ENCODE peak calls at places on chromosomes 4 and X, in ten cellular contexts. One of them, this sample, is unnamed.
A peak's percentile ranks its signal among the peaks of the same experiment; 100 is the strongest.

GRCh38 chr4:1693131-1693896 is 9.2 kb upstream of the FAM53A start:
- DNase-seq in ovary: peak; percentile 76
- DNase-seq in cardiac muscle cell: peak; percentile 84
- DNase-seq in HFF-Myc: peak; percentile 55
- DNase-seq in upper lobe of right lung: peak; percentile 87
- DNase-seq in osteocyte: no peak
- DNase-seq in brain microvascular endothelial cell: peak; percentile 38
- DNase-seq in left ventricle myocardium inferior: peak; percentile 58
- DNase-seq in endothelial cell of umbilical vein: peak; percentile 78
- DNase-seq in fibroblast of mammary gland: peak; percentile 72
- DNase-seq in this sample: peak; percentile 92

GRCh38 chr4:83961575-83961974 is 425.7 kb downstream of the GPAT3 start:
- DNase-seq in upper lobe of right lung: no peak
- DNase-seq in endothelial cell of umbilical vein: no peak
- DNase-seq in left ventricle myocardium inferior: no peak
- DNase-seq in fibroblast of mammary gland: peak; percentile 21
- DNase-seq in HFF-Myc: no peak
- DNase-seq in ovary: no peak
- DNase-seq in cardiac muscle cell: no peak
- DNase-seq in brain microvascular endothelial cell: peak; percentile 31
- DNase-seq in osteocyte: no peak
- DNase-seq in this sample: peak; percentile 52

GRCh38 chr4:41258783-41259182 is 2.1 kb downstream of the UCHL1 start:
- DNase-seq in fibroblast of mammary gland: peak; percentile 81
- DNase-seq in left ventricle myocardium inferior: no peak
- DNase-seq in cardiac muscle cell: peak; percentile 39
- DNase-seq in osteocyte: no peak
- DNase-seq in HFF-Myc: peak; percentile 33
- DNase-seq in upper lobe of right lung: no peak
- DNase-seq in ovary: peak; percentile 42
- DNase-seq in endothelial cell of umbilical vein: peak; percentile 70
- DNase-seq in brain microvascular endothelial cell: peak; percentile 69
- DNase-seq in this sample: peak; percentile 87

GRCh38 chrX:46330513-46330912 is 214.7 kb downstream of the ZNF674 start:
- DNase-seq in osteocyte: no peak
- DNase-seq in cardiac muscle cell: no peak
- DNase-seq in ovary: no peak
- DNase-seq in upper lobe of right lung: no peak
- DNase-seq in endothelial cell of umbilical vein: no peak
- DNase-seq in brain microvascular endothelial cell: no peak
- DNase-seq in fibroblast of mammary gland: no peak
- DNase-seq in HFF-Myc: no peak
- DNase-seq in left ventricle myocardium inferior: no peak
- DNase-seq in this sample: no peak

GRCh38 chr4:75892508-75892907 is 9.7 kb downstream of the PPEF2 start:
- DNase-seq in cardiac muscle cell: no peak
- DNase-seq in endothelial cell of umbilical vein: no peak
- DNase-seq in osteocyte: no peak
- DNase-seq in ovary: no peak
- DNase-seq in left ventricle myocardium inferior: no peak
- DNase-seq in upper lobe of right lung: no peak
- DNase-seq in HFF-Myc: no peak
- DNase-seq in fibroblast of mammary gland: no peak
- DNase-seq in brain microvascular endothelial cell: no peak
- DNase-seq in this sample: no peak

GRCh38 chrX:46912673-46913491 is 661 bp downstream of the JADE3 start:
- DNase-seq in fibroblast of mammary gland: peak; percentile 26
- DNase-seq in upper lobe of right lung: peak; percentile 79
- DNase-seq in cardiac muscle cell: peak; percentile 65
- DNase-seq in ovary: peak; percentile 63
- DNase-seq in left ventricle myocardium inferior: peak; percentile 25
- DNase-seq in brain microvascular endothelial cell: peak; percentile 24
- DNase-seq in HFF-Myc: no peak
- DNase-seq in osteocyte: peak; percentile 86
- DNase-seq in endothelial cell of umbilical vein: peak; percentile 40
- DNase-seq in this sample: peak; percentile 19

GRCh38 chr4:65508169-65508568 is 162.1 kb downstream of the EPHA5 start:
- DNase-seq in HFF-Myc: no peak
- DNase-seq in brain microvascular endothelial cell: peak; percentile 62
- DNase-seq in endothelial cell of umbilical vein: peak; percentile 90
- DNase-seq in left ventricle myocardium inferior: no peak
- DNase-seq in upper lobe of right lung: no peak
- DNase-seq in ovary: no peak
- DNase-seq in cardiac muscle cell: no peak
- DNase-seq in osteocyte: no peak
- DNase-seq in fibroblast of mammary gland: peak; percentile 67
- DNase-seq in this sample: peak; percentile 78

GRCh38 chrX:153903991-153904957 is at the start of gene AVPR2:
- DNase-seq in left ventricle myocardium inferior: peak; percentile 36
- DNase-seq in ovary: no peak
- DNase-seq in endothelial cell of umbilical vein: no peak
- DNase-seq in upper lobe of right lung: no peak
- DNase-seq in fibroblast of mammary gland: no peak
- DNase-seq in cardiac muscle cell: no peak
- DNase-seq in osteocyte: no peak
- DNase-seq in brain microvascular endothelial cell: no peak
- DNase-seq in HFF-Myc: no peak
- DNase-seq in this sample: no peak

GRCh38 chr4:81256059-81256635 is 41.1 kb upstream of the PRKG2 start:
- DNase-seq in osteocyte: no peak
- DNase-seq in ovary: no peak
- DNase-seq in left ventricle myocardium inferior: no peak
- DNase-seq in endothelial cell of umbilical vein: no peak
- DNase-seq in brain microvascular endothelial cell: no peak
- DNase-seq in upper lobe of right lung: no peak
- DNase-seq in fibroblast of mammary gland: peak; percentile 1
- DNase-seq in HFF-Myc: no peak
- DNase-seq in cardiac muscle cell: no peak
- DNase-seq in this sample: no peak

GRCh38 chr4:81257841-81258240 is 42.8 kb upstream of the PRKG2 start:
- DNase-seq in cardiac muscle cell: no peak
- DNase-seq in endothelial cell of umbilical vein: no peak
- DNase-seq in HFF-Myc: no peak
- DNase-seq in left ventricle myocardium inferior: no peak
- DNase-seq in upper lobe of right lung: no peak
- DNase-seq in ovary: no peak
- DNase-seq in brain microvascular endothelial cell: no peak
- DNase-seq in osteocyte: no peak
- DNase-seq in fibroblast of mammary gland: no peak
- DNase-seq in this sample: no peak

GRCh38 chr4:81257021-81257420 is 42.0 kb upstream of the PRKG2 start:
- DNase-seq in cardiac muscle cell: no peak
- DNase-seq in fibroblast of mammary gland: peak; percentile 65
- DNase-seq in endothelial cell of umbilical vein: no peak
- DNase-seq in upper lobe of right lung: no peak
- DNase-seq in HFF-Myc: no peak
- DNase-seq in brain microvascular endothelial cell: peak; percentile 50
- DNase-seq in left ventricle myocardium inferior: no peak
- DNase-seq in ovary: no peak
- DNase-seq in osteocyte: no peak
- DNase-seq in this sample: peak; percentile 81

GRCh38 chr4:81259151-81259550 is 44.1 kb upstream of the PRKG2 start:
- DNase-seq in osteocyte: no peak
- DNase-seq in upper lobe of right lung: no peak
- DNase-seq in HFF-Myc: no peak
- DNase-seq in brain microvascular endothelial cell: no peak
- DNase-seq in fibroblast of mammary gland: no peak
- DNase-seq in ovary: no peak
- DNase-seq in left ventricle myocardium inferior: no peak
- DNase-seq in endothelial cell of umbilical vein: no peak
- DNase-seq in cardiac muscle cell: no peak
- DNase-seq in this sample: no peak

DNA sequence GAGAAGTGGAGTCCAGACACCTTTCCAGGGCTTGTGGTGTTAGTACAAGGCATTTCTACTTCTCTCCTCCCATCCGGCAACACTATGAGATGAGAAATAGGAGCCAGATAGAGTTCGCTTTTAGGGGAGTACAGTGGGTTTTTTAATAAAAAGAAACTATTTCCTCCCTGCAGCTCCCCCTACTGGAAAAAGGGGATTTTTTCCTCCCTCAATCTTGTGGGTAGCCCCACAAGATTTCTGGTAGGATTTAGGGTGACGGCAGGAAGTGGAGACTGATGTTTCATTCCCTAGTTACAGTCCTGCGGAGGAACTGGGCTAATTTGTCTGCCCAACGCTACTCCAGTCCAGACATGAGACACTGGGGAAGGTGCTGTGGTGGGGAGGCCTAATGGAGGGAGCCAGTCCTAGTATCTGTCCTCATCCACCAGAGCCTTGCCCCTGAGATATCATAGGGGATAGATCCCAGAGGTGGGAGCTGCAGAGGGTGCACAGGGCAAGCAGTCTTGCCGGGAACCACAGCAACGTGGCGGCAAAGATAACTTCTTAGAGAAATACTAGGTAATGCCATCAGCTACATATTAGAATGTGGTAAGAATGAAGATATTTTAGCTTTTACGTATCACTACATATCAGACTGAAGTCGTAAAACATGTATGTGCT is 45.6 kb upstream of the PRKG2 start:
- DNase-seq in upper lobe of right lung: no peak
- DNase-seq in ovary: no peak
- DNase-seq in osteocyte: no peak
- DNase-seq in HFF-Myc: no peak
- DNase-seq in left ventricle myocardium inferior: no peak
- DNase-seq in cardiac muscle cell: no peak
- DNase-seq in fibroblast of mammary gland: peak; percentile 26
- DNase-seq in brain microvascular endothelial cell: no peak
- DNase-seq in endothelial cell of umbilical vein: no peak
- DNase-seq in this sample: peak; percentile 38
- TF ChIP-seq CTCF in upper lobe of right lung: peak; percentile 36
- TF ChIP-seq CTCF in ovary: no peak
- TF ChIP-seq CTCF in osteocyte: peak; percentile 20
- TF ChIP-seq CTCF in HFF-Myc: peak; percentile 50
- TF ChIP-seq CTCF in left ventricle myocardium inferior: no peak
- TF ChIP-seq CTCF in cardiac muscle cell: peak; percentile 48
- TF ChIP-seq CTCF in fibroblast of mammary gland: peak; percentile 57
- TF ChIP-seq CTCF in brain microvascular endothelial cell: peak; percentile 59
- TF ChIP-seq CTCF in endothelial cell of umbilical vein: no peak
- TF ChIP-seq CTCF in this sample: peak; percentile 65

DNA sequence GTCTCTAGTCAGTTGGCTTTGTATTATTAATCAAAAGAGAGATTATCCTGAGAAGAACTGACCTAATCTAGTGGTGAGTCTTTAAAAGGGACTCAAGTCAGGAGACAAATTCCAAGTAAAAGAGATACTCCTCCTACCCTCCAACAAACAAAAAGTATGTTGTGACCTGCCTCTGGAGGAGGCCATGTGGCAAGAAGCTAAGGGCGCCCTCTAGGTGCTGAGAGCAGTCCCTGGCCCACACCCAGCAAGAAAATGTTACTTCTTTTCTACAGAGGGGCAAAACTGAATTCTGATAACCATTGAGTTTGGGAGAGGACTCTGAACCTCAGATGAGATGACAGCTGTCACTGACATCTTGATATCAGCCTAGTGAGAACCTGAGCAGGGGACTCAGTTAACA is 953.6 kb upstream of the AGA start:
- DNase-seq in endothelial cell of umbilical vein: no peak
- DNase-seq in cardiac muscle cell: no peak
- DNase-seq in HFF-Myc: no peak
- DNase-seq in osteocyte: no peak
- DNase-seq in ovary: no peak
- DNase-seq in upper lobe of right lung: no peak
- DNase-seq in left ventricle myocardium inferior: no peak
- DNase-seq in brain microvascular endothelial cell: no peak
- DNase-seq in fibroblast of mammary gland: no peak
- DNase-seq in this sample: no peak
- TF ChIP-seq CTCF in endothelial cell of umbilical vein: no peak
- TF ChIP-seq CTCF in cardiac muscle cell: no peak
- TF ChIP-seq CTCF in HFF-Myc: no peak
- TF ChIP-seq CTCF in osteocyte: no peak
- TF ChIP-seq CTCF in ovary: no peak
- TF ChIP-seq CTCF in upper lobe of right lung: no peak
- TF ChIP-seq CTCF in left ventricle myocardium inferior: no peak
- TF ChIP-seq CTCF in brain microvascular endothelial cell: peak; percentile 16
- TF ChIP-seq CTCF in fibroblast of mammary gland: no peak
- TF ChIP-seq CTCF in this sample: no peak

GRCh38 chrX:53678667-53679066 is 7.9 kb downstream of the HUWE1 start:
- DNase-seq in brain microvascular endothelial cell: no peak
- DNase-seq in ovary: no peak
- DNase-seq in HFF-Myc: no peak
- DNase-seq in endothelial cell of umbilical vein: no peak
- DNase-seq in cardiac muscle cell: no peak
- DNase-seq in osteocyte: no peak
- DNase-seq in fibroblast of mammary gland: peak; percentile 30
- DNase-seq in left ventricle myocardium inferior: no peak
- DNase-seq in upper lobe of right lung: no peak
- DNase-seq in this sample: peak; percentile 28
- TF ChIP-seq CTCF in brain microvascular endothelial cell: peak; percentile 46
- TF ChIP-seq CTCF in ovary: no peak
- TF ChIP-seq CTCF in HFF-Myc: peak; percentile 24
- TF ChIP-seq CTCF in endothelial cell of umbilical vein: no peak
- TF ChIP-seq CTCF in cardiac muscle cell: peak; percentile 18
- TF ChIP-seq CTCF in osteocyte: no peak
- TF ChIP-seq CTCF in fibroblast of mammary gland: peak; percentile 38
- TF ChIP-seq CTCF in left ventricle myocardium inferior: peak; percentile 13
- TF ChIP-seq CTCF in upper lobe of right lung: no peak
- TF ChIP-seq CTCF in this sample: peak; percentile 43

GRCh38 chrX:69082753-69083150 is 82.5 kb downstream of the PJA1 start:
- DNase-seq in ovary: peak; percentile 77
- DNase-seq in brain microvascular endothelial cell: no peak
- DNase-seq in osteocyte: no peak
- DNase-seq in upper lobe of right lung: no peak
- DNase-seq in fibroblast of mammary gland: no peak
- DNase-seq in cardiac muscle cell: no peak
- DNase-seq in HFF-Myc: no peak
- DNase-seq in endothelial cell of umbilical vein: no peak
- DNase-seq in left ventricle myocardium inferior: no peak
- DNase-seq in this sample: no peak

GRCh38 chrX:69083361-69083760 is 81.9 kb downstream of the PJA1 start:
- DNase-seq in endothelial cell of umbilical vein: no peak
- DNase-seq in osteocyte: no peak
- DNase-seq in left ventricle myocardium inferior: no peak
- DNase-seq in brain microvascular endothelial cell: no peak
- DNase-seq in HFF-Myc: no peak
- DNase-seq in fibroblast of mammary gland: no peak
- DNase-seq in cardiac muscle cell: no peak
- DNase-seq in ovary: no peak
- DNase-seq in upper lobe of right lung: no peak
- DNase-seq in this sample: no peak

GRCh38 chrX:69085151-69085550 is 80.1 kb downstream of the PJA1 start:
- DNase-seq in osteocyte: no peak
- DNase-seq in left ventricle myocardium inferior: no peak
- DNase-seq in cardiac muscle cell: no peak
- DNase-seq in upper lobe of right lung: no peak
- DNase-seq in ovary: no peak
- DNase-seq in brain microvascular endothelial cell: no peak
- DNase-seq in endothelial cell of umbilical vein: no peak
- DNase-seq in HFF-Myc: no peak
- DNase-seq in fibroblast of mammary gland: no peak
- DNase-seq in this sample: no peak

GRCh38 chrX:69082055-69082752 is 83.0 kb downstream of the PJA1 start:
- DNase-seq in ovary: peak; percentile 65
- DNase-seq in fibroblast of mammary gland: no peak
- DNase-seq in left ventricle myocardium inferior: no peak
- DNase-seq in endothelial cell of umbilical vein: no peak
- DNase-seq in osteocyte: no peak
- DNase-seq in brain microvascular endothelial cell: no peak
- DNase-seq in upper lobe of right lung: no peak
- DNase-seq in HFF-Myc: no peak
- DNase-seq in cardiac muscle cell: no peak
- DNase-seq in this sample: no peak

DNA sequence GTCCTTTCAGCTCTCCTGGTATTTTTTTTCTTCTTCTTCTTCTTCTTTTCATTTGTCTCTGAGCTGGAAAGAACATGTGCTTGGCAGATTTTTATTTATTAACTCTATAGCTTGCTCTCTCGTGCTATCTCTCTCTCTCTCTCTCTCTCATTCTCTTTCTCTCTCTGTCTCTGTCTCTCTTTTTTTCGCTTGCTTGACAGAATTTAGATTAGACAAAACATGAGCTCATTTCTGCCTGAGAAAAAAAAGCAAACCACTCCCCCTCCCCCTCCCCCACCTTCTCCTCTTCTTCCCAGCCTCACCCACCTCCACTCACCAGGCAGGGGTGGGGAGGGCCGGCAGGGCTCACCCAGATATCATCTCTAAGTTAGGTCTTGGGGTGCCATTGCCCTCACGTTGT is 81.5 kb downstream of the PJA1 start:
- DNase-seq in cardiac muscle cell: no peak
- DNase-seq in brain microvascular endothelial cell: no peak
- DNase-seq in upper lobe of right lung: no peak
- DNase-seq in osteocyte: no peak
- DNase-seq in endothelial cell of umbilical vein: no peak
- DNase-seq in fibroblast of mammary gland: no peak
- DNase-seq in left ventricle myocardium inferior: no peak
- DNase-seq in ovary: no peak
- DNase-seq in HFF-Myc: no peak
- DNase-seq in this sample: no peak
- TF ChIP-seq CTCF in cardiac muscle cell: no peak
- TF ChIP-seq CTCF in brain microvascular endothelial cell: no peak
- TF ChIP-seq CTCF in upper lobe of right lung: no peak
- TF ChIP-seq CTCF in osteocyte: no peak
- TF ChIP-seq CTCF in endothelial cell of umbilical vein: no peak
- TF ChIP-seq CTCF in fibroblast of mammary gland: no peak
- TF ChIP-seq CTCF in left ventricle myocardium inferior: no peak
- TF ChIP-seq CTCF in ovary: no peak
- TF ChIP-seq CTCF in HFF-Myc: no peak
- TF ChIP-seq CTCF in this sample: no peak

This sample was measured in choroid plexus epithelial cell.